ENCODE peak calls at places on chromosomes 12 and 14, in ten cellular contexts. X is heart right ventricle, M is pancreas, B is mammary epithelial cell, N is IMR-90, D is psoas muscle, E is breast epithelium, J is body of pancreas, A is fibroblast of lung, O is prostate gland. K is an unnamed sample. For H3K9me3, the result is how much of the 10 kb centered on the place peaks cover.

GRCh38 chr14:53044486-53044885 is 93.6 kb upstream of the FERMT2 start:
- DNase-seq in A (peak), D (no peak), J (no peak), E (no peak), B (peak), N (peak), M (no peak), O (no peak), X (no peak), K (no peak)

GRCh38 chr12:7695159-7695930 is at the start of gene GDF3:
- DNase-seq in J (peak), O (no peak), A (peak), B (no peak), X (no peak), M (no peak), N (no peak), E (no peak), D (no peak), K (no peak)

GRCh38 chr14:34368115-34368970 is 93.7 kb downstream of the SPTSSA start:
- DNase-seq in B (peak), J (no peak), M (no peak), N (peak), A (peak), O (no peak), D (no peak), E (no peak), X (no peak), K (no peak)

GRCh38 chr12:49019435-49020317 is 1.1 kb upstream of the PRKAG1 start:
- DNase-seq in N (peak), O (no peak), E (no peak), B (no peak), J (no peak), X (no peak), A (peak), D (no peak), M (no peak), K (peak)

GRCh38 chr12:87812030-87812429 is 217.2 kb downstream of the C12orf50 start:
- DNase-seq in B (peak), O (no peak), X (no peak), E (no peak), N (peak), A (no peak), J (no peak), D (no peak), M (no peak), K (no peak)

GRCh38 chr14:95140060-95140858 is 17.1 kb downstream of the DICER1 start:
- DNase-seq in B (peak), D (no peak), J (no peak), A (no peak), O (no peak), M (no peak), N (peak), X (no peak), E (no peak), K (no peak)

GRCh38 chr12:112107728-112108447 is 695 bp downstream of the NAA25 start:
- DNase-seq in J (peak), M (no peak), B (no peak), A (no peak), E (no peak), D (peak), X (peak), N (no peak), O (no peak), K (no peak)

GRCh38 chr14:93036652-93037341 is 78.9 kb downstream of the ITPK1 start:
- DNase-seq in N (no peak), J (no peak), M (peak), A (peak), B (no peak), O (no peak), E (no peak), D (no peak), X (no peak), K (no peak)

GRCh38 chr12:15815730-15816129 is 26.5 kb upstream of the EPS8 start:
- DNase-seq in M (no peak), A (no peak), N (no peak), X (no peak), B (no peak), E (no peak), D (no peak), J (no peak), O (no peak), K (no peak)

GRCh38 chr12:127401005-127401404 is 866.0 kb upstream of the TMEM132C start:
- DNase-seq in B (peak), A (peak), N (peak), J (no peak), X (no peak), O (no peak), E (no peak), M (no peak), D (no peak), K (no peak)

GRCh38 chr12:100539209-100539608 is 34.3 kb upstream of the GAS2L3 start:
- DNase-seq in A (peak), D (no peak), O (no peak), E (no peak), B (peak), X (no peak), N (peak), J (no peak), M (no peak), K (no peak)

GRCh38 chr12:34606749-34607519 is 584.6 kb downstream of the ALG10 start:
- DNase-seq in B (no peak), A (no peak), M (peak), J (no peak), X (no peak), N (no peak), O (no peak), D (no peak), E (peak), K (no peak)
- H3K9me3 ChIP-seq in B (under half), A (under half), M (under half), J (half or more), X (under half), N (under half), O (under half), D (under half), E (half or more), K (under half)

DNA sequence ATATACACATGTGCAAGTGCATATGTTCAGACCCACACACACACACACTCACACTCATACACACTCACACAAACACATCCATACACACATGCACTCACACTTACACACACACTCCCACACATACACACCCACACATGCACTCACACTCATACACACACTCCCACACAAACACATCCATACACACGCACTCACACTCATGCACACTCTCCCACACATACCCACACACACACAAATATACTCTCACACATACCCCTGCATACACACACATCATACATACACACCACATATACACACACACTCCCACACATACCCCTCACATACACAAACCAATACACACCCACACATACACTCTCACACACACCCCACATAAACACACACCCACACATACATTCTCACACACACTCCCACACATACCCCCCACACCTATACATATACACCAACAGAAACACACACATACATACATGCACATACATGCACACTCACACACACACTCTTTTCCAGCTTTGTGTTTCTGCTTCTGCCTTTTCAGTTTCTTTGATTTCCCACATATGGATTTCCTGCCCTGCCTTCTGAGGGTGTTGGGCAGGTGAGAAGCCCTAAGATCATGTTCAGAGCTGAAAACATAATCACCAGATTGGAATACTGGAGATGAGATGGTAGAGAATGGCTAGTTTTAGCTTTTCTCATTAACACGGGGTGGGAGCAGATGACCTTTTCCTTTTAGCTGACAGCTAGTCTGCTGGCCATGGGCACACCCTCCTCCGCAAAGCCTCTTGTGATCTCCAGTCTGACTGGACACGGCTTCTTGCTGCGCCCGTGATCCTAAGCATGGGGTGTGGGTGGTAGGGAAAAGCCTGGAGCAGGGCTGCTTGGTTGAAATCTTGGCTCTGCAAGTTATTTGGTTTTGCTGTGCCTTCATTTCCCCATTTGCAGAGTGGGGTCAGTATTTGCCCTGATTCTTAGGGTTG is 214.0 kb downstream of the CHST11 start:
- DNase-seq in E (no peak), M (no peak), N (no peak), O (no peak), J (no peak), B (no peak), X (no peak), A (no peak), D (no peak), K (no peak)
- H3K9me3 ChIP-seq in E (under half), M (under half), N (under half), O (under half), J (under half), B (under half), X (under half), A (under half), D (under half), K (under half)

DNA sequence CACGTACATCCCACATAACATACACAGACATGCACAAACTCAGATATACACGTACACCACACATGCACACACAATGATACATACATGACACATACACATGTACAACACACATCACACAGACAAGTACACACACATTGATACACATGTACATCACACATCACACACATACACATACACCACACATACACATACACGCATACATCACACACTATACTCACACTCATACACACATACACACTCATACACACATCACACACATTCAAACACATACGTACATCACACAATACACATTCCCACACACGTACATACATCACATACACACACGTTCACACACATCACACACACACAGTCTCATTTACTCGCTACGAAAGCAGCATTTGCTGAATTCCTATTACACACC is 4.5 kb downstream of the ZNF605 start:
- DNase-seq in E (no peak), D (no peak), J (no peak), N (no peak), M (no peak), B (no peak), A (no peak), X (no peak), O (no peak), K (no peak)
- H3K9me3 ChIP-seq in E (half or more), D (half or more), J (under half), N (half or more), M (under half), B (under half), A (under half), X (under half), O (under half), K (under half)

DNA sequence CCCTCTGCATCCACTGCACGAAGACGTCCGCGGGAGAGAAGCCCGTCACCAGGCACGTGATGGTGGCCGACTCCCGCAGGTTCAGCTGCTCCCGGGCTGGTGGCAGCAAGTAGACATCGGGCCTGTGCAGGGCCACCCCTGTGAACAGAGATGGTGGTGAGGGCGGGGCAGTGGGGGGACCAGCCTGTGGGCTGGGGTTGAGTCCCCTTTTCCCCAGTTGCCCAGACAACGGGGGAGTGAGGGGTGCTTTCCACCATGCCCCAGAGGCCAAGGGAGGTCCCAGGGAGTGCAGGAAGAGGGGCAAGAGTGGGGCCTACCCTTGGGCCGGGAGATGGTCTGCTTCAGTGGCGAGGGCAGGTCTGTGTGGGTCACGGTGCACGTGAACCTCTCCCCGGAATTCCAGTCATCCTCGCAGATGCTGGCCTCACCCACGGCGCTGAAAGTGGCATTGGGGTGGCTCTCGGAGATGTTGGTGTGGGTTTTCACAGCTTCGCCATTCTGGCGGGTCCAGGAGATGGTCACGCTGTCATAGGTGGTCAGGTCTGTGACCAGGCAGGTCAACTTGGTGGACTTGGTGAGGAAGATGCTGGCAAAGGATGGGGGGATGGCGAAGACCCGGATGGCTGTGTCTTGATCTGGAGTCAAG is 328.3 kb downstream of the TMEM121 start:
- DNase-seq in B (no peak), D (no peak), J (peak), M (peak), E (peak), A (no peak), X (no peak), N (no peak), O (no peak), K (no peak)
- H3K9me3 ChIP-seq in B (under half), D (under half), J (under half), M (under half), E (under half), A (under half), X (under half), N (half or more), O (under half), K (under half)

DNA sequence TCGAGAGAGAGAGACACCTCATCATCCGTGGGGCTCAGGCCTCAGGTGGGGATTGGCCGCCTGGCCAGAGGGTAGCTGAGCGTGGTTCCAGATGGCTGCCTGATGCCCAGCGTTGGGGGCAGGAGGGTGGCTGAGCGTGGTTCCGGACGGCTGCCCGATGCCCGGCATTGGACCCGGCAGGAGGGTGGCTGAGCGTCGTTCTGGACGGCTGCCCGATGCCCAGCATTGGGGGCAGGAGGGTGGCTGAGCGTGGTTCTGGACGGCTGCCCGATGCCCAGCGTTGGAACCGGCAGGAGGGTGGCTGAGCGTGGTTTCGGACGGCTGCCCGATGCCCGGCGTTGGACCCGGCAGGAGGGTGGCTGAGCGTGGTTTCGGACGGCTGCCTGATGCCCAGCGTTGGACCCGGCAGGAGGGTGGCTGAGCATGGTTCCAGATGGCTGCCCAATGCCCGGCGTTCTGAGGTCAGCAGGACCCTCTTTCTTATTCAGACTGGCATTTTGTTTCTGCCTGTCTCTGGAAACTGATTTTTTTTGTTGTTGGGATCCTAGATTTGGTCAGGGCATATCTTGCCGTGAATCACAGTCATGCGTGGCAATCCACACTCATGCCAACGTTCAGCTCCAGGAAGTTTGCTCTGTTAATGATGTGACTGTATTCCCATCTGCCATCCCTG is 40.7 kb downstream of the GALNT9 start:
- DNase-seq in N (no peak), D (no peak), X (peak), J (no peak), A (no peak), M (peak), E (no peak), O (no peak), B (no peak), K (no peak)
- H3K9me3 ChIP-seq in N (under half), D (under half), X (under half), J (under half), A (under half), M (under half), E (under half), O (under half), B (under half), K (under half)